ENCODE peak calls at places on chromosomes 7 and 10, in ten cellular contexts. V is GM19239; S is H7; J is CD8-positive, alpha-beta T cell; T is AG04450; L is epithelial cell of esophagus; O is WTC11; G is GM06990; K is astrocyte of the cerebellum; N is neural progenitor cell. W is an unnamed sample.

GRCh38 chr10:33211123-33211878 is 123.2 kb downstream of the NRP1 start:
- DNase-seq in V (no peak), S (no peak), J (peak), T (peak), L (peak), O (no peak), G (no peak), K (no peak), N (no peak), W (no peak)

GRCh38 chr10:6455592-6455991 is 124.5 kb downstream of the PRKCQ start:
- DNase-seq in V (no peak), S (no peak), J (no peak), T (no peak), L (no peak), O (no peak), G (no peak), K (no peak), N (no peak), W (no peak)

GRCh38 chr7:332646-333398 is 42.9 kb downstream of the FOXL3 start:
- DNase-seq in V (peak), S (peak), J (peak), T (no peak), L (peak), O (peak), G (peak), K (no peak), N (peak), W (no peak)

GRCh38 chr7:26178272-26178960 is 22.1 kb downstream of the HNRNPA2B1 start:
- DNase-seq in V (no peak), S (no peak), J (no peak), T (no peak), L (peak), O (no peak), G (no peak), K (no peak), N (no peak), W (no peak)

GRCh38 chr7:48042216-48042615 is 6.9 kb downstream of the C7orf57 start:
- DNase-seq in V (no peak), S (no peak), J (no peak), T (no peak), L (peak), O (no peak), G (no peak), K (no peak), N (no peak), W (no peak)

GRCh38 chr7:142425281-142425680 is 167.4 kb upstream of the PRSS58 start:
- DNase-seq in V (no peak), S (no peak), J (no peak), T (no peak), L (no peak), O (no peak), G (no peak), K (no peak), N (no peak), W (no peak)

GRCh38 chr10:62082270-62082669 is 180.8 kb downstream of the ARID5B start:
- DNase-seq in V (no peak), S (no peak), J (no peak), T (no peak), L (no peak), O (no peak), G (no peak), K (no peak), N (no peak), W (no peak)

GRCh38 chr7:142817506-142817905 is 37.4 kb upstream of the EPHB6 start:
- DNase-seq in V (no peak), S (no peak), J (no peak), T (no peak), L (no peak), O (no peak), G (no peak), K (no peak), N (no peak), W (no peak)

GRCh38 chr7:50584386-50584785 is 19.2 kb upstream of the DDC start:
- DNase-seq in V (no peak), S (no peak), J (no peak), T (no peak), L (no peak), O (no peak), G (no peak), K (no peak), N (no peak), W (no peak)

GRCh38 chr7:68720722-68721121 is 877.6 kb upstream of the AUTS2 start:
- DNase-seq in V (no peak), S (no peak), J (no peak), T (no peak), L (no peak), O (no peak), G (no peak), K (peak), N (no peak), W (peak)

GRCh38 chr7:122217125-122217524 is 73.1 kb upstream of the AASS start:
- DNase-seq in V (no peak), S (no peak), J (no peak), T (no peak), L (peak), O (no peak), G (no peak), K (no peak), N (no peak), W (no peak)

GRCh38 chr10:123287594-123288247 is 133.5 kb downstream of the BUB3 start:
- DNase-seq in V (no peak), S (no peak), J (no peak), T (no peak), L (peak), O (no peak), G (no peak), K (peak), N (no peak), W (peak)

GRCh38 chr7:475425-475728 is 44.3 kb downstream of the PDGFA start:
- DNase-seq in V (no peak), S (no peak), J (no peak), T (no peak), L (no peak), O (no peak), G (no peak), K (no peak), N (no peak), W (no peak)

GRCh38 chr7:118158766-118159165 is 25.2 kb upstream of the LSM8 start:
- DNase-seq in V (no peak), S (no peak), J (no peak), T (no peak), L (no peak), O (no peak), G (no peak), K (no peak), N (peak), W (peak)

GRCh38 chr10:48923763-48924162 is 15.9 kb downstream of the LRRC18 start:
- DNase-seq in V (no peak), S (no peak), J (no peak), T (no peak), L (no peak), O (no peak), G (no peak), K (no peak), N (no peak), W (no peak)

GRCh38 chr7:159039716-159040115 is 105.0 kb downstream of the VIPR2 start:
- DNase-seq in V (no peak), S (no peak), J (no peak), T (no peak), L (no peak), O (no peak), G (no peak), K (no peak), N (no peak), W (no peak)

GRCh38 chr10:86711957-86712708 is 43.8 kb downstream of the LDB3 start:
- DNase-seq in V (peak), S (peak), J (no peak), T (no peak), L (no peak), O (peak), G (peak), K (no peak), N (peak), W (no peak)

GRCh38 chr7:138097064-138097741 is 20.9 kb downstream of the AKR1D1 start:
- DNase-seq in V (no peak), S (no peak), J (no peak), T (no peak), L (peak), O (peak), G (no peak), K (no peak), N (peak), W (peak)

GRCh38 chr7:40544932-40545331 is 410.1 kb downstream of the SUGCT start:
- DNase-seq in V (no peak), S (no peak), J (no peak), T (no peak), L (no peak), O (no peak), G (no peak), K (no peak), N (no peak), W (no peak)

GRCh38 chr10:125687507-125688185 is 4.7 kb upstream of the TEX36 start:
- DNase-seq in V (no peak), S (no peak), J (no peak), T (no peak), L (peak), O (no peak), G (no peak), K (no peak), N (no peak), W (no peak)

GRCh38 chr10:114499630-114500190 is 95.4 kb upstream of the AFAP1L2 start:
- DNase-seq in V (no peak), S (no peak), J (peak), T (no peak), L (peak), O (no peak), G (peak), K (no peak), N (no peak), W (no peak)

GRCh38 chr10:132554991-132555647 is 17.5 kb downstream of the INPP5A start:
- DNase-seq in V (no peak), S (peak), J (peak), T (no peak), L (no peak), O (no peak), G (peak), K (no peak), N (no peak), W (no peak)

GRCh38 chr7:7799138-7799537 is 80.7 kb upstream of the RPA3 start:
- DNase-seq in V (no peak), S (no peak), J (no peak), T (no peak), L (peak), O (no peak), G (no peak), K (no peak), N (no peak), W (no peak)

GRCh38 chr10:65350619-65351018 is 1575.2 kb upstream of the LRRTM3 start:
- DNase-seq in V (no peak), S (no peak), J (no peak), T (no peak), L (no peak), O (no peak), G (no peak), K (no peak), N (no peak), W (no peak)

GRCh38 chr7:158973440-158973839 is 117.1 kb downstream of the DYNC2I1 start:
- DNase-seq in V (no peak), S (peak), J (no peak), T (no peak), L (no peak), O (peak), G (no peak), K (no peak), N (peak), W (no peak)

GRCh38 chr7:146655928-146656797 is 539.6 kb downstream of the CNTNAP2 start:
- DNase-seq in V (no peak), S (no peak), J (no peak), T (no peak), L (no peak), O (no peak), G (no peak), K (peak), N (no peak), W (no peak)

GRCh38 chr7:16431646-16432424 is 10.5 kb upstream of the CRPPA start:
- DNase-seq in V (no peak), S (peak), J (no peak), T (no peak), L (peak), O (no peak), G (no peak), K (no peak), N (peak), W (no peak)

GRCh38 chr10:76902949-76903348 is 734.7 kb downstream of the KCNMA1 start:
- DNase-seq in V (no peak), S (peak), J (no peak), T (no peak), L (peak), O (peak), G (peak), K (no peak), N (peak), W (no peak)

GRCh38 chr7:148962823-148963582 is 65.3 kb downstream of the PDIA4 start:
- DNase-seq in V (peak), S (peak), J (peak), T (peak), L (peak), O (no peak), G (peak), K (no peak), N (peak), W (peak)

GRCh38 chr7:130208511-130208910 is 851 bp downstream of the SSMEM1 start:
- DNase-seq in V (no peak), S (no peak), J (no peak), T (no peak), L (no peak), O (no peak), G (no peak), K (no peak), N (no peak), W (no peak)

GRCh38 chr7:108461855-108462254 is 5.6 kb upstream of the NRCAM start:
- DNase-seq in V (no peak), S (no peak), J (no peak), T (no peak), L (no peak), O (no peak), G (no peak), K (no peak), N (no peak), W (peak)

GRCh38 chr7:75732764-75733630 is 5.7 kb downstream of the HIP1 start:
- DNase-seq in V (no peak), S (no peak), J (no peak), T (no peak), L (peak), O (no peak), G (no peak), K (peak), N (no peak), W (peak)

GRCh38 chr7:103990991-103991390 is 1.5 kb upstream of the RELN start:
- DNase-seq in V (no peak), S (no peak), J (no peak), T (no peak), L (no peak), O (no peak), G (no peak), K (no peak), N (no peak), W (no peak)

GRCh38 chr7:17140421-17140820 is 158.0 kb upstream of the AHR start:
- DNase-seq in V (no peak), S (no peak), J (no peak), T (no peak), L (peak), O (no peak), G (no peak), K (no peak), N (no peak), W (no peak)

GRCh38 chr10:131149111-131149510 is 162.4 kb downstream of the TCERG1L start:
- DNase-seq in V (no peak), S (no peak), J (no peak), T (no peak), L (no peak), O (no peak), G (no peak), K (no peak), N (no peak), W (no peak)

GRCh38 chr7:71695189-71695588 is 563.2 kb downstream of the GALNT17 start:
- DNase-seq in V (no peak), S (no peak), J (no peak), T (no peak), L (no peak), O (no peak), G (no peak), K (no peak), N (no peak), W (no peak)

GRCh38 chr7:477626-478220 is 41.9 kb downstream of the PDGFA start:
- DNase-seq in V (no peak), S (peak), J (no peak), T (no peak), L (peak), O (no peak), G (no peak), K (no peak), N (no peak), W (peak)

GRCh38 chr7:80044796-80045195 is 89.8 kb upstream of the GNAI1 start:
- DNase-seq in V (no peak), S (no peak), J (no peak), T (no peak), L (no peak), O (no peak), G (no peak), K (no peak), N (no peak), W (no peak)

GRCh38 chr7:11541330-11541729 is 290.7 kb downstream of the THSD7A start:
- DNase-seq in V (no peak), S (no peak), J (no peak), T (no peak), L (no peak), O (no peak), G (no peak), K (no peak), N (no peak), W (no peak)